ENCODE peak calls at places on chromosome 22, in nine cellular contexts. P is amniotic stem cell, I is AG08396, L is T-helper 1 cell, R is testis, O is OCI-M1, E is non-pigmented ciliary epithelial cell, J is C1 segment of cervical spinal cord, T is H7. M is an unnamed sample.
A peak's percentile ranks its signal among the peaks of the same experiment; 100 is the strongest.

GRCh38 chr22:44304354-44304753 is 8.4 kb downstream of the SHISAL1 start:
- DNase-seq in P (no peak), I (no peak), L (no peak), R (no peak), O (no peak), E (no peak), J (no peak), T (peak; percentile 64), M (peak; percentile 25)

GRCh38 chr22:38257170-38257569 is 15.6 kb downstream of the TMEM184B start:
- DNase-seq in P (peak; percentile 57), I (peak; percentile 69), L (no peak), R (no peak), O (no peak), E (no peak), J (no peak), T (no peak), M (no peak)

GRCh38 chr22:34688825-34689224 is 377.1 kb upstream of the ISX start:
- DNase-seq in P (no peak), I (no peak), L (no peak), R (no peak), O (no peak), E (no peak), J (no peak), T (peak; percentile 35), M (no peak)

GRCh38 chr22:21942407-21942895 is 10.2 kb downstream of the PPM1F start:
- DNase-seq in P (peak; percentile 47), I (peak; percentile 71), L (no peak), R (no peak), O (no peak), E (peak; percentile 59), J (no peak), T (no peak), M (peak; percentile 80)

GRCh38 chr22:40463727-40464126 is 93.3 kb downstream of the SGSM3 start:
- DNase-seq in P (no peak), I (no peak), L (no peak), R (no peak), O (peak; percentile 65), E (no peak), J (no peak), T (no peak), M (peak; percentile 54)

GRCh38 chr22:42974223-42974622 is 40.7 kb downstream of the PACSIN2 start:
- DNase-seq in P (no peak), I (no peak), L (no peak), R (no peak), O (no peak), E (no peak), J (no peak), T (no peak), M (no peak)

GRCh38 chr22:47355388-47355725 is 592.9 kb downstream of the TBC1D22A start:
- DNase-seq in P (no peak), I (no peak), L (no peak), R (peak; percentile 4), O (no peak), E (no peak), J (no peak), T (no peak), M (no peak)

GRCh38 chr22:46894081-46894671 is 131.7 kb downstream of the TBC1D22A start:
- DNase-seq in P (no peak), I (peak; percentile 62), L (no peak), R (peak; percentile 2), O (no peak), E (no peak), J (no peak), T (no peak), M (no peak)

GRCh38 chr22:37313376-37314314 is 31.3 kb downstream of the CYTH4 start:
- DNase-seq in P (no peak), I (no peak), L (no peak), R (no peak), O (no peak), E (no peak), J (no peak), T (peak; percentile 46), M (peak; percentile 39)

GRCh38 chr22:39205344-39206021 is 39.3 kb downstream of the PDGFB start:
- DNase-seq in P (no peak), I (peak; percentile 74), L (no peak), R (no peak), O (no peak), E (peak; percentile 20), J (no peak), T (no peak), M (peak; percentile 59)

GRCh38 chr22:28142361-28142801 is 223.3 kb upstream of the PITPNB start:
- DNase-seq in P (peak; percentile 49), I (peak; percentile 45), L (no peak), R (no peak), O (no peak), E (peak; percentile 86), J (no peak), T (no peak), M (no peak)

GRCh38 chr22:18012528-18012927 is 11.8 kb downstream of the MICAL3 start:
- DNase-seq in P (no peak), I (no peak), L (no peak), R (no peak), O (no peak), E (no peak), J (no peak), T (no peak), M (no peak)

GRCh38 chr22:40345271-40345670 is 1.0 kb upstream of the ADSL start:
- DNase-seq in P (no peak), I (no peak), L (no peak), R (no peak), O (no peak), E (no peak), J (no peak), T (no peak), M (peak; percentile 32)

GRCh38 chr22:25564979-25565677 is 653 bp downstream of the GRK3 start:
- DNase-seq in P (no peak), I (peak; percentile 44), L (no peak), R (peak; percentile 26), O (peak; percentile 62), E (no peak), J (no peak), T (peak; percentile 79), M (peak; percentile 43)

GRCh38 chr22:45628508-45628907 is 43.1 kb upstream of the ATXN10 start:
- DNase-seq in P (no peak), I (no peak), L (no peak), R (no peak), O (no peak), E (no peak), J (no peak), T (peak; percentile 67), M (no peak)

GRCh38 chr22:39706406-39707150 is 136.0 kb downstream of the CACNA1I start:
- DNase-seq in P (no peak), I (no peak), L (no peak), R (no peak), O (no peak), E (no peak), J (no peak), T (peak; percentile 85), M (no peak)